ENCODE peak calls at places on chromosomes 6 and 20, in six cellular contexts. One of them, this sample, is unnamed.

GRCh38 chr6:53928641-53929339 is 134.0 kb downstream of the LRRC1 start:
- DNase-seq in GM06990: no peak
- DNase-seq in astrocyte: peak
- DNase-seq in type B pancreatic cell: no peak
- DNase-seq in ascending aorta: no peak
- DNase-seq in CD8-positive, alpha-beta T cell: no peak
- DNase-seq in this sample: peak

GRCh38 chr20:46959821-46960220 is 65.2 kb downstream of the EYA2 start:
- DNase-seq in GM06990: no peak
- DNase-seq in astrocyte: no peak
- DNase-seq in type B pancreatic cell: no peak
- DNase-seq in ascending aorta: no peak
- DNase-seq in CD8-positive, alpha-beta T cell: no peak
- DNase-seq in this sample: no peak

GRCh38 chr6:12336121-12336971 is 46.2 kb downstream of the EDN1 start:
- DNase-seq in GM06990: no peak
- DNase-seq in astrocyte: no peak
- DNase-seq in type B pancreatic cell: no peak
- DNase-seq in ascending aorta: no peak
- DNase-seq in CD8-positive, alpha-beta T cell: no peak
- DNase-seq in this sample: no peak

GRCh38 chr6:32151885-32152311 is at the start of gene PRRT1:
- DNase-seq in GM06990: no peak
- DNase-seq in astrocyte: no peak
- DNase-seq in type B pancreatic cell: no peak
- DNase-seq in ascending aorta: no peak
- DNase-seq in CD8-positive, alpha-beta T cell: no peak
- DNase-seq in this sample: no peak

GRCh38 chr6:6680524-6680923 is 92.0 kb downstream of the LY86 start:
- DNase-seq in GM06990: no peak
- DNase-seq in astrocyte: no peak
- DNase-seq in type B pancreatic cell: no peak
- DNase-seq in ascending aorta: no peak
- DNase-seq in CD8-positive, alpha-beta T cell: no peak
- DNase-seq in this sample: no peak

GRCh38 chr6:148746363-148747144 is at the start of gene UST:
- DNase-seq in GM06990: peak
- DNase-seq in astrocyte: peak
- DNase-seq in type B pancreatic cell: peak
- DNase-seq in ascending aorta: peak
- DNase-seq in CD8-positive, alpha-beta T cell: peak
- DNase-seq in this sample: peak

GRCh38 chr6:140003217-140003616 is 628.8 kb upstream of the CITED2 start:
- DNase-seq in GM06990: no peak
- DNase-seq in astrocyte: no peak
- DNase-seq in type B pancreatic cell: no peak
- DNase-seq in ascending aorta: no peak
- DNase-seq in CD8-positive, alpha-beta T cell: no peak
- DNase-seq in this sample: no peak

GRCh38 chr6:91480397-91480796 is 893.5 kb upstream of the MAP3K7 start:
- DNase-seq in GM06990: no peak
- DNase-seq in astrocyte: no peak
- DNase-seq in type B pancreatic cell: no peak
- DNase-seq in ascending aorta: no peak
- DNase-seq in CD8-positive, alpha-beta T cell: no peak
- DNase-seq in this sample: no peak

GRCh38 chr6:47187108-47187507 is 122.6 kb downstream of the TNFRSF21 start:
- DNase-seq in GM06990: no peak
- DNase-seq in astrocyte: no peak
- DNase-seq in type B pancreatic cell: no peak
- DNase-seq in ascending aorta: no peak
- DNase-seq in CD8-positive, alpha-beta T cell: no peak
- DNase-seq in this sample: no peak

GRCh38 chr6:144582939-144583613 is 297.9 kb downstream of the UTRN start:
- DNase-seq in GM06990: peak
- DNase-seq in astrocyte: peak
- DNase-seq in type B pancreatic cell: no peak
- DNase-seq in ascending aorta: no peak
- DNase-seq in CD8-positive, alpha-beta T cell: peak
- DNase-seq in this sample: no peak

GRCh38 chr20:58058421-58059140 is 169.9 kb downstream of the ANKRD60 start:
- DNase-seq in GM06990: no peak
- DNase-seq in astrocyte: no peak
- DNase-seq in type B pancreatic cell: peak
- DNase-seq in ascending aorta: peak
- DNase-seq in CD8-positive, alpha-beta T cell: no peak
- DNase-seq in this sample: no peak

GRCh38 chr6:14105547-14105946 is 12.0 kb upstream of the CD83 start:
- DNase-seq in GM06990: no peak
- DNase-seq in astrocyte: no peak
- DNase-seq in type B pancreatic cell: no peak
- DNase-seq in ascending aorta: no peak
- DNase-seq in CD8-positive, alpha-beta T cell: no peak
- DNase-seq in this sample: no peak

GRCh38 chr20:5841492-5841891 is 91.3 kb downstream of the SHLD1 start:
- DNase-seq in GM06990: no peak
- DNase-seq in astrocyte: no peak
- DNase-seq in type B pancreatic cell: no peak
- DNase-seq in ascending aorta: no peak
- DNase-seq in CD8-positive, alpha-beta T cell: no peak
- DNase-seq in this sample: no peak

GRCh38 chr6:113732384-113732966 is 124.7 kb upstream of the MARCKS start:
- DNase-seq in GM06990: no peak
- DNase-seq in astrocyte: peak
- DNase-seq in type B pancreatic cell: no peak
- DNase-seq in ascending aorta: no peak
- DNase-seq in CD8-positive, alpha-beta T cell: no peak
- DNase-seq in this sample: peak

GRCh38 chr20:39468703-39469102 is 506.6 kb downstream of the DHX35 start:
- DNase-seq in GM06990: no peak
- DNase-seq in astrocyte: no peak
- DNase-seq in type B pancreatic cell: no peak
- DNase-seq in ascending aorta: no peak
- DNase-seq in CD8-positive, alpha-beta T cell: no peak
- DNase-seq in this sample: no peak

GRCh38 chr6:77228279-77228678 is 235.0 kb downstream of the HTR1B start:
- DNase-seq in GM06990: no peak
- DNase-seq in astrocyte: no peak
- DNase-seq in type B pancreatic cell: no peak
- DNase-seq in ascending aorta: no peak
- DNase-seq in CD8-positive, alpha-beta T cell: no peak
- DNase-seq in this sample: no peak

GRCh38 chr6:151765444-151765886 is 42.0 kb upstream of the ESR1 start:
- DNase-seq in GM06990: peak
- DNase-seq in astrocyte: peak
- DNase-seq in type B pancreatic cell: no peak
- DNase-seq in ascending aorta: peak
- DNase-seq in CD8-positive, alpha-beta T cell: peak
- DNase-seq in this sample: peak

GRCh38 chr20:63685269-63686026 is 11.0 kb upstream of the TNFRSF6B start:
- DNase-seq in GM06990: no peak
- DNase-seq in astrocyte: no peak
- DNase-seq in type B pancreatic cell: no peak
- DNase-seq in ascending aorta: no peak
- DNase-seq in CD8-positive, alpha-beta T cell: no peak
- DNase-seq in this sample: no peak

GRCh38 chr20:35003211-35004031 is 47.8 kb downstream of the MYH7B start:
- DNase-seq in GM06990: no peak
- DNase-seq in astrocyte: no peak
- DNase-seq in type B pancreatic cell: no peak
- DNase-seq in ascending aorta: no peak
- DNase-seq in CD8-positive, alpha-beta T cell: no peak
- DNase-seq in this sample: no peak

GRCh38 chr6:143701343-143702234 is 23.8 kb downstream of the PHACTR2 start:
- DNase-seq in GM06990: no peak
- DNase-seq in astrocyte: no peak
- DNase-seq in type B pancreatic cell: no peak
- DNase-seq in ascending aorta: no peak
- DNase-seq in CD8-positive, alpha-beta T cell: no peak
- DNase-seq in this sample: no peak

GRCh38 chr20:47992021-47992467 is 206.8 kb upstream of the SULF2 start:
- DNase-seq in GM06990: no peak
- DNase-seq in astrocyte: no peak
- DNase-seq in type B pancreatic cell: no peak
- DNase-seq in ascending aorta: no peak
- DNase-seq in CD8-positive, alpha-beta T cell: no peak
- DNase-seq in this sample: no peak

GRCh38 chr20:62350629-62351422 is 16.3 kb downstream of the LAMA5 start:
- DNase-seq in GM06990: no peak
- DNase-seq in astrocyte: no peak
- DNase-seq in type B pancreatic cell: no peak
- DNase-seq in ascending aorta: no peak
- DNase-seq in CD8-positive, alpha-beta T cell: no peak
- DNase-seq in this sample: peak

GRCh38 chr20:19824861-19825260 is 66.8 kb downstream of the RIN2 start:
- DNase-seq in GM06990: no peak
- DNase-seq in astrocyte: no peak
- DNase-seq in type B pancreatic cell: no peak
- DNase-seq in ascending aorta: no peak
- DNase-seq in CD8-positive, alpha-beta T cell: no peak
- DNase-seq in this sample: no peak

GRCh38 chr6:37919417-37920157 is 100.1 kb downstream of the ZFAND3 start:
- DNase-seq in GM06990: no peak
- DNase-seq in astrocyte: peak
- DNase-seq in type B pancreatic cell: no peak
- DNase-seq in ascending aorta: no peak
- DNase-seq in CD8-positive, alpha-beta T cell: no peak
- DNase-seq in this sample: no peak

GRCh38 chr6:14547284-14548001 is 429.9 kb downstream of the CD83 start:
- DNase-seq in GM06990: no peak
- DNase-seq in astrocyte: no peak
- DNase-seq in type B pancreatic cell: no peak
- DNase-seq in ascending aorta: no peak
- DNase-seq in CD8-positive, alpha-beta T cell: no peak
- DNase-seq in this sample: no peak

GRCh38 chr6:154773610-154774089 is 40.4 kb downstream of the SCAF8 start:
- DNase-seq in GM06990: peak
- DNase-seq in astrocyte: no peak
- DNase-seq in type B pancreatic cell: no peak
- DNase-seq in ascending aorta: no peak
- DNase-seq in CD8-positive, alpha-beta T cell: no peak
- DNase-seq in this sample: no peak

GRCh38 chr6:96186094-96186493 is 170.3 kb downstream of the FUT9 start:
- DNase-seq in GM06990: no peak
- DNase-seq in astrocyte: no peak
- DNase-seq in type B pancreatic cell: no peak
- DNase-seq in ascending aorta: no peak
- DNase-seq in CD8-positive, alpha-beta T cell: no peak
- DNase-seq in this sample: no peak

GRCh38 chr6:159042003-159042823 is 2.6 kb downstream of the TAGAP start:
- DNase-seq in GM06990: peak
- DNase-seq in astrocyte: peak
- DNase-seq in type B pancreatic cell: no peak
- DNase-seq in ascending aorta: peak
- DNase-seq in CD8-positive, alpha-beta T cell: peak
- DNase-seq in this sample: peak

GRCh38 chr20:61951695-61952533 is 113.8 kb downstream of the TAF4 start:
- DNase-seq in GM06990: no peak
- DNase-seq in astrocyte: peak
- DNase-seq in type B pancreatic cell: peak
- DNase-seq in ascending aorta: peak
- DNase-seq in CD8-positive, alpha-beta T cell: no peak
- DNase-seq in this sample: no peak

GRCh38 chr20:11919046-11919445 is 1.4 kb downstream of the BTBD3 start:
- DNase-seq in GM06990: no peak
- DNase-seq in astrocyte: peak
- DNase-seq in type B pancreatic cell: no peak
- DNase-seq in ascending aorta: no peak
- DNase-seq in CD8-positive, alpha-beta T cell: no peak
- DNase-seq in this sample: no peak
- TF ChIP-seq CTCF in GM06990: no peak
- TF ChIP-seq CTCF in astrocyte: no peak
- TF ChIP-seq CTCF in type B pancreatic cell: no peak
- TF ChIP-seq CTCF in ascending aorta: no peak
- TF ChIP-seq CTCF in CD8-positive, alpha-beta T cell: no peak
- TF ChIP-seq CTCF in this sample: no peak

DNA sequence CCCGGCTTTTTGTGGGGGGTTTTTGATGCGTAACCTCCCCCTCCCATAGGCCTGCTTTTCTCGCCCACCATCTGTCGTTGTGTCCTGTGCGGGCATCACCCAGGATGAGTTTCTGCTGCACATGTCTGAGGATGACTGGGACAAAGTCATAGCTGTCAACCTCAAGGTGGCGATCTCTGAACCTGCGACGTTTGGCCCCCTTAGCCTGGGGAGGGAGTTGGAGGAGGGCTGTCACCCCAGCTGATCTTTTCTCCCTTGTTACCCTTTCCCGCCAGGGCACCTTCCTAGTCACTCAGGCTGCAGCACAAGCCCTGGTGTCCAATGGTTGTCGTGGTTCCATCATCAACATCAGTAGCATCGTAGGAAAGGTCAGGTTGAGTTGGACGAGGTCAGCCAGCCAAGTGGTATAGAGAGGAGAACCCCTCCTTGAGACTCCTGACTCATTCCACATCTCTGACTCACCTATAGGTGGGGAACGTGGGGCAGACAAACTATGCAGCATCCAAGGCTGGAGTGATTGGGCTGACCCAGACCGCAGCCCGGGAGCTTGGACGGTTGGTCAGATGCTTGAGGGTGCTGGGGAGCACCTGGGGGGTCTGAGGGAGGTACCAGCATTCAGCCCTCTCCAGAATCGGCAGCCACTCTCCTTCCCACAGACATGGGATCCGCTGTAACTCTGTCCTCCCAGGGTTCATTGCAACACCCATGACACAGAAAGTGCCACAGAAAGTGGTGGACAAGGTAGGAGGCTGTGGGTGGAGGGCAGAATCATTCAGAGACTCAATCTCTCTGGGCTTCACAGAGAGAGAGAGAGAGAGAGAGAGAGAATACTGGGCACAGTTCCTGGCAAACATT is 944 bp downstream of the HSD17B8 start:
- DNase-seq in GM06990: peak
- DNase-seq in astrocyte: peak
- DNase-seq in type B pancreatic cell: no peak
- DNase-seq in ascending aorta: peak
- DNase-seq in CD8-positive, alpha-beta T cell: no peak
- DNase-seq in this sample: peak
- TF ChIP-seq CTCF in GM06990: peak
- TF ChIP-seq CTCF in astrocyte: no peak
- TF ChIP-seq CTCF in type B pancreatic cell: no peak
- TF ChIP-seq CTCF in ascending aorta: no peak
- TF ChIP-seq CTCF in CD8-positive, alpha-beta T cell: no peak
- TF ChIP-seq CTCF in this sample: no peak

GRCh38 chr6:120058410-120058809 is 708.8 kb upstream of the MAN1A1 start:
- DNase-seq in GM06990: no peak
- DNase-seq in astrocyte: no peak
- DNase-seq in type B pancreatic cell: no peak
- DNase-seq in ascending aorta: no peak
- DNase-seq in CD8-positive, alpha-beta T cell: no peak
- DNase-seq in this sample: no peak

GRCh38 chr6:120055071-120055470 is 705.5 kb upstream of the MAN1A1 start:
- DNase-seq in GM06990: no peak
- DNase-seq in astrocyte: no peak
- DNase-seq in type B pancreatic cell: no peak
- DNase-seq in ascending aorta: no peak
- DNase-seq in CD8-positive, alpha-beta T cell: no peak
- DNase-seq in this sample: no peak

GRCh38 chr6:120056085-120056484 is 706.5 kb upstream of the MAN1A1 start:
- DNase-seq in GM06990: peak
- DNase-seq in astrocyte: no peak
- DNase-seq in type B pancreatic cell: no peak
- DNase-seq in ascending aorta: no peak
- DNase-seq in CD8-positive, alpha-beta T cell: no peak
- DNase-seq in this sample: peak
- TF ChIP-seq CTCF in GM06990: peak
- TF ChIP-seq CTCF in astrocyte: no peak
- TF ChIP-seq CTCF in type B pancreatic cell: peak
- TF ChIP-seq CTCF in ascending aorta: no peak
- TF ChIP-seq CTCF in CD8-positive, alpha-beta T cell: no peak
- TF ChIP-seq CTCF in this sample: peak

GRCh38 chr20:9903048-9903651 is 64.3 kb upstream of the PAK5 start:
- DNase-seq in GM06990: no peak
- DNase-seq in astrocyte: no peak
- DNase-seq in type B pancreatic cell: no peak
- DNase-seq in ascending aorta: no peak
- DNase-seq in CD8-positive, alpha-beta T cell: no peak
- DNase-seq in this sample: peak
- TF ChIP-seq CTCF in GM06990: peak
- TF ChIP-seq CTCF in astrocyte: peak
- TF ChIP-seq CTCF in type B pancreatic cell: peak
- TF ChIP-seq CTCF in ascending aorta: no peak
- TF ChIP-seq CTCF in CD8-positive, alpha-beta T cell: no peak
- TF ChIP-seq CTCF in this sample: peak